ENCODE peak calls at places on chromosomes 16 and 17, in nine cellular contexts. E is left ventricle myocardium inferior, S is PC-3, J is Panc1, A is keratinocyte, P is HCT116, O is Peyer's patch, U is uterus, Y is colonic mucosa. C is an unnamed sample.

GRCh38 chr16:87201052-87201451 is 116.1 kb downstream of the C16orf95 start:
- DNase-seq in A (no peak), E (peak), Y (no peak), S (peak), J (no peak), O (no peak), U (peak), P (no peak), C (peak)

GRCh38 chr16:87297918-87298631 is 19.1 kb downstream of the C16orf95 start:
- DNase-seq in O (no peak), Y (no peak), S (peak), U (no peak), J (no peak), A (no peak), P (no peak), E (no peak), C (no peak)

GRCh38 chr16:49615606-49616005 is 240.3 kb downstream of the ZNF423 start:
- DNase-seq in S (no peak), J (no peak), U (no peak), Y (no peak), O (no peak), P (no peak), A (no peak), E (no peak), C (no peak)

GRCh38 chr16:11669380-11670146 is 1.3 kb downstream of the SNN start:
- DNase-seq in P (no peak), J (no peak), U (no peak), A (no peak), O (peak), Y (no peak), S (no peak), E (peak), C (no peak)

GRCh38 chr17:2120550-2121335 is 65.8 kb downstream of the HIC1 start:
- DNase-seq in J (no peak), P (no peak), Y (no peak), A (no peak), S (no peak), O (no peak), E (no peak), U (no peak), C (no peak)

GRCh38 chr16:52597772-52598483 is 51.0 kb upstream of the TOX3 start:
- DNase-seq in U (no peak), J (no peak), Y (no peak), A (no peak), O (no peak), E (no peak), S (no peak), P (no peak), C (no peak)

GRCh38 chr17:73011016-73011486 is 81.4 kb downstream of the SLC39A11 start:
- DNase-seq in P (no peak), Y (no peak), S (no peak), J (no peak), E (no peak), O (no peak), U (no peak), A (no peak), C (no peak)

GRCh38 chr16:10088380-10088793 is 93.8 kb downstream of the GRIN2A start:
- DNase-seq in A (no peak), J (no peak), S (no peak), P (no peak), O (no peak), Y (no peak), E (no peak), U (peak), C (no peak)

GRCh38 chr17:68289473-68289872 is 1.5 kb downstream of the SLC16A6 start:
- DNase-seq in P (no peak), E (no peak), J (no peak), O (no peak), U (no peak), S (peak), Y (no peak), A (no peak), C (no peak)

GRCh38 chr16:27241658-27242057 is 26.9 kb downstream of the NSMCE1 start:
- DNase-seq in S (no peak), E (no peak), Y (no peak), O (no peak), A (no peak), U (no peak), P (no peak), J (no peak), C (peak)

GRCh38 chr17:68403122-68403521 is 54.2 kb downstream of the WIPI1 start:
- DNase-seq in J (no peak), P (no peak), O (no peak), Y (no peak), A (no peak), E (no peak), S (no peak), U (no peak), C (no peak)

GRCh38 chr16:3654249-3654991 is at the start of gene DNASE1:
- DNase-seq in A (peak), P (peak), S (peak), O (peak), E (peak), U (peak), J (peak), Y (peak), C (peak)

GRCh38 chr17:38960402-38960801 is 6.8 kb downstream of the FBXO47 start:
- DNase-seq in S (no peak), E (no peak), P (no peak), A (no peak), J (no peak), Y (no peak), O (no peak), U (no peak), C (no peak)

GRCh38 chr17:64240741-64241347 is 22.2 kb downstream of the TEX2 start:
- DNase-seq in A (no peak), U (peak), J (no peak), P (no peak), O (no peak), S (peak), Y (peak), E (peak), C (peak)

GRCh38 chr17:75295220-75296158 is 6.3 kb upstream of the SLC25A19 start:
- DNase-seq in S (no peak), O (peak), J (no peak), E (no peak), Y (no peak), P (no peak), A (no peak), U (no peak), C (no peak)

GRCh38 chr17:66302761-66303626 is 581 bp downstream of the PRKCA start:
- DNase-seq in A (no peak), S (peak), Y (peak), O (peak), U (peak), J (no peak), E (peak), P (no peak), C (peak)

GRCh38 chr17:50352693-50353599 is 7.0 kb downstream of the XYLT2 start:
- DNase-seq in J (no peak), A (no peak), O (no peak), S (no peak), U (no peak), Y (no peak), P (no peak), E (no peak), C (no peak)

GRCh38 chr16:24943471-24943870 is 71.7 kb downstream of the ARHGAP17 start:
- DNase-seq in A (no peak), E (no peak), P (no peak), Y (no peak), S (no peak), O (no peak), U (no peak), J (no peak), C (no peak)

GRCh38 chr16:17803625-17804410 is 333.1 kb upstream of the XYLT1 start:
- DNase-seq in P (no peak), U (no peak), A (no peak), O (no peak), Y (no peak), E (no peak), J (no peak), S (no peak), C (peak)

GRCh38 chr16:3074860-3075545 is 9.6 kb downstream of the IL32 start:
- DNase-seq in U (no peak), Y (peak), E (no peak), O (peak), S (no peak), A (no peak), P (no peak), J (no peak), C (no peak)

GRCh38 chr17:42744283-42744805 is 496 bp downstream of the EZH1 start:
- DNase-seq in O (peak), P (peak), A (no peak), U (no peak), E (peak), S (peak), J (no peak), Y (peak), C (no peak)

GRCh38 chr16:65453646-65454045 is 331.8 kb upstream of the CDH11 start:
- DNase-seq in A (no peak), S (no peak), E (no peak), J (no peak), P (no peak), O (no peak), U (no peak), Y (no peak), C (no peak)

GRCh38 chr17:40190197-40191021 is 13.1 kb downstream of the RAPGEFL1 start:
- DNase-seq in A (no peak), E (no peak), P (no peak), U (no peak), Y (no peak), J (no peak), O (no peak), S (peak), C (no peak)

GRCh38 chr16:65576631-65577030 is 454.8 kb upstream of the CDH11 start:
- DNase-seq in A (no peak), O (no peak), P (no peak), J (no peak), U (no peak), Y (no peak), E (no peak), S (no peak), C (no peak)

GRCh38 chr17:43832168-43832975 is 574 bp downstream of the MPP3 start:
- DNase-seq in P (no peak), S (peak), U (peak), Y (peak), A (no peak), O (no peak), E (peak), J (no peak), C (peak)

GRCh38 chr16:5451641-5452040 is 354.0 kb upstream of the EEF2KMT start:
- DNase-seq in O (no peak), A (no peak), P (no peak), Y (no peak), E (no peak), S (no peak), J (no peak), U (no peak), C (no peak)

GRCh38 chr17:40448213-40448638 is 5.0 kb downstream of the IGFBP4 start:
- DNase-seq in P (no peak), J (no peak), U (peak), A (no peak), E (no peak), O (no peak), Y (peak), S (no peak), C (no peak)

GRCh38 chr17:57783338-57783742 is 38.2 kb upstream of the CCDC182 start:
- DNase-seq in A (no peak), S (peak), P (peak), O (peak), J (no peak), Y (peak), U (peak), E (peak), C (peak)

GRCh38 chr17:2076461-2076984 is 21.6 kb downstream of the HIC1 start:
- DNase-seq in A (no peak), P (no peak), J (no peak), O (no peak), Y (no peak), E (no peak), S (no peak), U (no peak), C (no peak)

GRCh38 chr17:45346255-45347015 is 29.6 kb upstream of the MAP3K14 start:
- DNase-seq in S (no peak), Y (no peak), A (no peak), U (peak), J (no peak), E (no peak), P (no peak), O (no peak), C (no peak)

GRCh38 chr16:85586360-85587145 is 26.6 kb upstream of the GSE1 start:
- DNase-seq in Y (no peak), O (no peak), J (no peak), S (no peak), P (no peak), E (peak), A (no peak), U (peak), C (peak)

GRCh38 chr17:48195910-48196309 is 88.3 kb downstream of the SNX11 start:
- DNase-seq in O (no peak), A (no peak), Y (no peak), E (no peak), S (no peak), U (no peak), J (no peak), P (no peak), C (no peak)

GRCh38 chr16:26530584-26531289 is 536.0 kb upstream of the C16orf82 start:
- DNase-seq in E (no peak), U (no peak), A (no peak), O (no peak), P (no peak), J (no peak), S (no peak), Y (no peak), C (no peak)

GRCh38 chr16:4360538-4361021 is 9.5 kb upstream of the PAM16 start:
- DNase-seq in Y (no peak), J (no peak), A (no peak), E (no peak), U (no peak), P (no peak), O (no peak), S (no peak), C (no peak)

GRCh38 chr17:760371-760770 is 8.3 kb upstream of the GEMIN4 start:
- DNase-seq in Y (no peak), O (no peak), U (no peak), A (no peak), P (no peak), J (no peak), E (peak), S (no peak), C (no peak)

GRCh38 chr17:47967607-47968252 is 3.2 kb upstream of the CDK5RAP3 start:
- DNase-seq in Y (no peak), E (no peak), O (no peak), J (no peak), S (peak), P (peak), A (peak), U (peak), C (peak)

GRCh38 chr17:18195246-18195645 is 11.6 kb downstream of the ALKBH5 start:
- DNase-seq in J (no peak), O (no peak), A (no peak), U (no peak), S (no peak), Y (no peak), P (no peak), E (no peak), C (no peak)

GRCh38 chr17:18191967-18192366 is 8.3 kb downstream of the ALKBH5 start:
- DNase-seq in P (no peak), U (no peak), J (no peak), S (no peak), A (no peak), Y (no peak), E (no peak), O (no peak), C (no peak)

GRCh38 chr17:18191071-18191667 is 7.5 kb downstream of the ALKBH5 start:
- DNase-seq in S (no peak), E (peak), P (no peak), Y (no peak), J (no peak), U (no peak), O (no peak), A (no peak), C (no peak)

GRCh38 chr17:18194804-18195203 is 11.2 kb downstream of the ALKBH5 start:
- DNase-seq in E (no peak), P (no peak), U (no peak), O (no peak), A (no peak), Y (no peak), J (no peak), S (no peak), C (no peak)

DNA sequence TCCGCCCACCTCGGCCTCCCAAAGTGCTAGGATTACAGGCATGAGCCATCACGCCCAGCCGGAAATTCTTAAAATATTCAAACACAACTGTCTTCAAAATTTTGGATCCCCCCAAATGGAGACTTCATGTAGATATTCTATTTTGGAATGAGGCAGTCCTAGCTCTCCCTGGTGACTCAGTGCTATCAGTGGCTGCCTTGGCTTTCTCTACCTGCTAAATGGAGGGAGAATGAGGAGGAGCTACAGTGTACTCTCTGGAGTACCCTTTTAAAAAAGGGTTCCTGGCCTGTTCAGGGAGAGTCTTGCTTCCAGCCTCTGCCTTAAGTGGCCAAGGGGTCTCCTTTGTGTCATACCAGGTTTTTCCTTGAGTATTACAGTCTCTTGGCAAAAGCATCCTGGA is 10.8 kb downstream of the ALKBH5 start:
- DNase-seq in E (no peak), Y (no peak), J (no peak), S (no peak), A (no peak), O (no peak), U (no peak), P (no peak), C (no peak)
- H3K4me3 ChIP-seq in E (no peak), Y (no peak), J (no peak), S (no peak), A (no peak), O (no peak), U (no peak), P (no peak), C (no peak)

DNA sequence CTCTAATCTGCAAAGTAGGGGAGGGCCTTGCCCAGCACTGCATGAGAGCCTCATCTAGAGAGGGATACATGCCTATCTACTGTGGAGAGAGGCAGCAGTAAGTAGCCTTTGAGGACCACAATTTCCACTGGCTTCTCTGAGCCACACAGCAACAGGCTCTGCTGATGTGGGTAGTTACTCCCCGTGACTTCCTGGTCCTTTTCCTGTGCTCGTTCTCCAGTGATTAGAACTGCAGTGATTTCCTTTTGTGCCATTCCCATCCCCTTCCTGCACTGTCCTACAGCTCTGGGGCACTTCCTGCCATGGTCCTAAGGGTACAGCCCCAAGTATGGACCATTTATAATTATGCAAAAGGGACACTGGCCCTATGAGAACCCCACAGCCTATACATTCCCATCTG is 3.0 kb downstream of the PLSCR3 start:
- DNase-seq in P (no peak), Y (no peak), E (no peak), S (no peak), O (no peak), U (no peak), J (no peak), A (no peak), C (no peak)
- H3K27ac ChIP-seq in P (no peak), Y (no peak), E (peak), S (no peak), O (no peak), U (no peak), J (no peak), A (no peak), C (no peak)

GRCh38 chr17:78723001-78723796 is 58.9 kb downstream of the CYTH1 start:
- DNase-seq in E (peak), O (no peak), A (no peak), Y (no peak), S (no peak), P (no peak), U (peak), J (no peak), C (no peak)
- H3K4me3 ChIP-seq in E (peak), O (peak), A (no peak), Y (no peak), S (no peak), P (no peak), U (peak), J (no peak), C (peak)

GRCh38 chr16:57533618-57534336 is 2.6 kb downstream of the CCDC102A start:
- DNase-seq in J (no peak), O (peak), U (peak), P (no peak), A (no peak), Y (peak), E (no peak), S (no peak), C (no peak)
- H3K27ac ChIP-seq in J (no peak), O (peak), U (no peak), P (no peak), A (no peak), Y (no peak), E (peak), S (no peak), C (no peak)

GRCh38 chr16:54148974-54149373 is 137.6 kb downstream of the IRX3 start:
- DNase-seq in U (no peak), Y (no peak), P (no peak), J (no peak), O (no peak), S (no peak), A (no peak), E (no peak), C (no peak)

GRCh38 chr16:54156349-54156748 is 130.2 kb downstream of the IRX3 start:
- DNase-seq in E (no peak), J (no peak), S (no peak), P (no peak), O (no peak), A (no peak), U (no peak), Y (no peak), C (no peak)

GRCh38 chr16:54152362-54153239 is 134.0 kb downstream of the IRX3 start:
- DNase-seq in E (no peak), A (no peak), Y (no peak), O (no peak), U (no peak), P (no peak), S (no peak), J (no peak), C (no peak)

GRCh38 chr16:54150861-54151260 is 135.7 kb downstream of the IRX3 start:
- DNase-seq in S (no peak), O (no peak), U (no peak), P (no peak), Y (no peak), E (no peak), A (no peak), J (no peak), C (no peak)

DNA sequence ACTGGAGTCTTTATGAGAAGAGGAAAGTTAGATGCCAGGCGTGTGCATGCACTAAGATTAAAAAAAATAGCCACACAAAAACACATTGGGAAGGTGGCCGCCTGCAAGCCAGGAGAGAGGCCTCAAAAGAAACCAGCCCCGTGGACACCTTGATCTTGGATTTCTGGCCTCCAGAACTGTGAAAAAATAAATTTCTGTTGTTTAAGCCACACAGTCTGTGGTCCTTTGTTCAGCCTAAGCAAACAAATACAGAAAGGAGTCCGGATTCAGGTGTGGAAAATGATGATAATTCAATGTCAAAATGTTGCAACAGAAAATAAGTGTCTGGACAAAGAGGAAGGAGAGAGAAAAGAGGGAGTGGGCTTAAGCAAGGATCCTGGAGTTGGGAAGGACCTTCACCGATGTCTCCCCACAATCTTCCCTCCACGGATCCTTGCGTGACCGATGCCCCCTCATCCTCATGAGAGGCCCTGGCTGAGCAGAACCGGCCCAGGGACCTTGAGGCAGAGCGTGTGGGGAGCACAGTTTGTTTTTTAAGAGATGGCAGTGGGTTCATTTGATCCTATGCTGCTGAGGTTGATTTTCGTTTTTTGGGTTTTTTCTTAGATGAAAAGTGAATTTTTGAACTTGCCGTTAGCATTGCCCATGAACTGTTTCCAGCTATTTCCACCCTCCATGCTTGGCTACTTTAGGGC is 133.2 kb downstream of the IRX3 start:
- DNase-seq in Y (no peak), U (no peak), J (no peak), P (no peak), E (no peak), S (no peak), O (no peak), A (no peak), C (no peak)
- H3K4me3 ChIP-seq in Y (no peak), U (no peak), J (no peak), P (no peak), E (no peak), S (no peak), O (no peak), A (no peak), C (no peak)

C was measured in brain microvascular endothelial cell.